ENCODE peak calls at places on chromosomes 16 and 17, in eight cellular contexts. H is stromal cell of bone marrow; B is iPS DF 6.9; D is prostate gland; S is iPS DF 19.7; R is fibroblast of pulmonary artery; A is posterior cingulate gyrus; X is effector memory CD4-positive, alpha-beta T cell. Q is an unnamed sample.

GRCh38 chr17:38868968-38869646 is 751 bp upstream of the LASP1 start:
- DNase-seq in H (peak; percentile 71), R (peak; percentile 91), D (peak; percentile 85), X (peak; percentile 78), S (no peak), A (peak; percentile 91), B (no peak), Q (peak; percentile 70)

GRCh38 chr17:66331038-66331816 is 28.8 kb downstream of the PRKCA start:
- DNase-seq in H (no peak), S (no peak), A (no peak), D (no peak), X (no peak), R (no peak), B (no peak), Q (no peak)

GRCh38 chr17:78401246-78401645 is 22.8 kb downstream of the PGS1 start:
- DNase-seq in X (no peak), H (no peak), B (no peak), S (no peak), D (peak; percentile 52), R (no peak), A (no peak), Q (no peak)

GRCh38 chr17:71966459-71967313 is 154.1 kb upstream of the SOX9 start:
- DNase-seq in S (no peak), D (no peak), A (no peak), R (no peak), B (no peak), X (no peak), H (peak; percentile 55), Q (no peak)

GRCh38 chr16:66973716-66974115 is 12.7 kb downstream of the CES3 start:
- DNase-seq in X (no peak), B (no peak), S (no peak), R (no peak), H (no peak), D (no peak), A (no peak), Q (no peak)

GRCh38 chr17:40122466-40122943 is 734 bp downstream of the MSL1 start:
- DNase-seq in X (no peak), B (no peak), R (no peak), D (no peak), S (no peak), A (no peak), H (no peak), Q (no peak)

GRCh38 chr17:40344321-40345160 is 20.0 kb downstream of the GJD3 start:
- DNase-seq in D (no peak), X (no peak), S (no peak), R (no peak), A (no peak), H (no peak), B (no peak), Q (no peak)

GRCh38 chr17:50841949-50842354 is 6.6 kb downstream of the WFIKKN2 start:
- DNase-seq in X (no peak), S (no peak), B (no peak), D (peak; percentile 55), H (peak; percentile 49), A (peak; percentile 71), R (peak; percentile 78), Q (peak; percentile 45)

GRCh38 chr17:49567871-49568694 is 7.6 kb upstream of the NXPH3 start:
- DNase-seq in X (peak; percentile 59), A (peak; percentile 85), H (peak; percentile 59), S (no peak), D (peak; percentile 81), B (no peak), R (peak; percentile 82), Q (peak; percentile 48)

GRCh38 chr17:17080181-17080631 is 37.9 kb downstream of the MPRIP start:
- DNase-seq in H (no peak), D (no peak), X (no peak), A (no peak), S (no peak), R (no peak), B (no peak), Q (no peak)

GRCh38 chr16:87236516-87237115 is 80.6 kb downstream of the C16orf95 start:
- DNase-seq in S (no peak), A (no peak), X (no peak), D (no peak), R (no peak), B (no peak), H (no peak), Q (no peak)

GRCh38 chr16:89805136-89805905 is 11.1 kb downstream of the FANCA start:
- DNase-seq in S (no peak), X (no peak), D (no peak), B (no peak), A (no peak), H (peak; percentile 41), R (peak; percentile 21), Q (no peak)

GRCh38 chr16:56933266-56933619 is 1.3 kb downstream of the HERPUD1 start:
- DNase-seq in R (no peak), D (no peak), H (no peak), S (no peak), A (no peak), X (no peak), B (no peak), Q (no peak)

GRCh38 chr16:69476920-69477418 is 52.5 kb downstream of the CYB5B start:
- DNase-seq in D (no peak), R (peak; percentile 63), X (no peak), B (no peak), S (no peak), H (peak; percentile 47), A (no peak), Q (peak; percentile 46)

GRCh38 chr17:81794509-81794908 is 9.4 kb upstream of the GCGR start:
- DNase-seq in R (peak; percentile 14), D (no peak), H (no peak), A (no peak), X (no peak), S (no peak), B (no peak), Q (no peak)

GRCh38 chr17:39872700-39873099 is 4.7 kb downstream of the ZPBP2 start:
- DNase-seq in R (peak; percentile 33), H (peak; percentile 2), S (no peak), X (no peak), A (no peak), D (no peak), B (no peak), Q (peak; percentile 2)

GRCh38 chr16:12362482-12363458 is 386.2 kb downstream of the SNX29 start:
- DNase-seq in A (no peak), B (no peak), D (no peak), R (peak; percentile 13), X (no peak), S (no peak), H (peak; percentile 53), Q (no peak)